ENCODE peak calls at places on chromosome 22, in seven cellular contexts. One of them, this sample, is unnamed.

GRCh38 chr22:35589071-35589735 is 27.9 kb downstream of the MB start:
- DNase-seq in substantia nigra: no peak
- DNase-seq in AG10803: peak
- DNase-seq in CD8-positive, alpha-beta T cell: no peak
- DNase-seq in cardiac muscle cell: no peak
- DNase-seq in activated CD8-positive, alpha-beta memory T cell treated with anti-CD3 and anti-CD28 coated beads, Interleukin-2, amount 50 U/mL, for 48 hours: no peak
- DNase-seq in NCI-H1105 treated with DMSO at 0.1 percent for 48 hours: no peak
- DNase-seq in this sample: peak

GRCh38 chr22:43313497-43314474 is 29.4 kb downstream of the SCUBE1 start:
- DNase-seq in CD8-positive, alpha-beta T cell: no peak
- DNase-seq in activated CD8-positive, alpha-beta memory T cell treated with anti-CD3 and anti-CD28 coated beads, Interleukin-2, amount 50 U/mL, for 48 hours: no peak
- DNase-seq in NCI-H1105 treated with DMSO at 0.1 percent for 48 hours: no peak
- DNase-seq in substantia nigra: no peak
- DNase-seq in AG10803: peak
- DNase-seq in cardiac muscle cell: peak
- DNase-seq in this sample: no peak

GRCh38 chr22:47695176-47695575 is 932.7 kb downstream of the TBC1D22A start:
- DNase-seq in CD8-positive, alpha-beta T cell: no peak
- DNase-seq in activated CD8-positive, alpha-beta memory T cell treated with anti-CD3 and anti-CD28 coated beads, Interleukin-2, amount 50 U/mL, for 48 hours: no peak
- DNase-seq in cardiac muscle cell: no peak
- DNase-seq in NCI-H1105 treated with DMSO at 0.1 percent for 48 hours: no peak
- DNase-seq in substantia nigra: no peak
- DNase-seq in AG10803: no peak
- DNase-seq in this sample: no peak

GRCh38 chr22:30636226-30637077 is 871 bp downstream of the SLC35E4 start:
- DNase-seq in CD8-positive, alpha-beta T cell: no peak
- DNase-seq in cardiac muscle cell: no peak
- DNase-seq in NCI-H1105 treated with DMSO at 0.1 percent for 48 hours: peak
- DNase-seq in activated CD8-positive, alpha-beta memory T cell treated with anti-CD3 and anti-CD28 coated beads, Interleukin-2, amount 50 U/mL, for 48 hours: peak
- DNase-seq in substantia nigra: no peak
- DNase-seq in AG10803: peak
- DNase-seq in this sample: peak

GRCh38 chr22:27420817-27421361 is 380.7 kb downstream of the MN1 start:
- DNase-seq in cardiac muscle cell: no peak
- DNase-seq in CD8-positive, alpha-beta T cell: no peak
- DNase-seq in AG10803: peak
- DNase-seq in activated CD8-positive, alpha-beta memory T cell treated with anti-CD3 and anti-CD28 coated beads, Interleukin-2, amount 50 U/mL, for 48 hours: no peak
- DNase-seq in NCI-H1105 treated with DMSO at 0.1 percent for 48 hours: peak
- DNase-seq in substantia nigra: peak
- DNase-seq in this sample: peak

GRCh38 chr22:42754658-42755057 is 34.0 kb upstream of the A4GALT start:
- DNase-seq in activated CD8-positive, alpha-beta memory T cell treated with anti-CD3 and anti-CD28 coated beads, Interleukin-2, amount 50 U/mL, for 48 hours: no peak
- DNase-seq in AG10803: peak
- DNase-seq in cardiac muscle cell: peak
- DNase-seq in CD8-positive, alpha-beta T cell: no peak
- DNase-seq in NCI-H1105 treated with DMSO at 0.1 percent for 48 hours: no peak
- DNase-seq in substantia nigra: no peak
- DNase-seq in this sample: peak

GRCh38 chr22:19875061-19875530 is 20.4 kb upstream of the GNB1L start:
- DNase-seq in NCI-H1105 treated with DMSO at 0.1 percent for 48 hours: no peak
- DNase-seq in AG10803: no peak
- DNase-seq in CD8-positive, alpha-beta T cell: no peak
- DNase-seq in activated CD8-positive, alpha-beta memory T cell treated with anti-CD3 and anti-CD28 coated beads, Interleukin-2, amount 50 U/mL, for 48 hours: peak
- DNase-seq in cardiac muscle cell: no peak
- DNase-seq in substantia nigra: no peak
- DNase-seq in this sample: no peak

GRCh38 chr22:17870408-17870807 is 96.1 kb upstream of the BID start:
- DNase-seq in AG10803: no peak
- DNase-seq in NCI-H1105 treated with DMSO at 0.1 percent for 48 hours: no peak
- DNase-seq in cardiac muscle cell: no peak
- DNase-seq in CD8-positive, alpha-beta T cell: no peak
- DNase-seq in activated CD8-positive, alpha-beta memory T cell treated with anti-CD3 and anti-CD28 coated beads, Interleukin-2, amount 50 U/mL, for 48 hours: no peak
- DNase-seq in substantia nigra: no peak
- DNase-seq in this sample: no peak

GRCh38 chr22:19241593-19241906 is 50.0 kb downstream of the CLTCL1 start:
- DNase-seq in NCI-H1105 treated with DMSO at 0.1 percent for 48 hours: no peak
- DNase-seq in activated CD8-positive, alpha-beta memory T cell treated with anti-CD3 and anti-CD28 coated beads, Interleukin-2, amount 50 U/mL, for 48 hours: no peak
- DNase-seq in cardiac muscle cell: no peak
- DNase-seq in AG10803: no peak
- DNase-seq in CD8-positive, alpha-beta T cell: no peak
- DNase-seq in substantia nigra: no peak
- DNase-seq in this sample: no peak

GRCh38 chr22:37525073-37525745 is 6.0 kb upstream of the CARD10 start:
- DNase-seq in activated CD8-positive, alpha-beta memory T cell treated with anti-CD3 and anti-CD28 coated beads, Interleukin-2, amount 50 U/mL, for 48 hours: no peak
- DNase-seq in substantia nigra: no peak
- DNase-seq in NCI-H1105 treated with DMSO at 0.1 percent for 48 hours: no peak
- DNase-seq in cardiac muscle cell: no peak
- DNase-seq in AG10803: peak
- DNase-seq in CD8-positive, alpha-beta T cell: no peak
- DNase-seq in this sample: peak

GRCh38 chr22:44325718-44326548 is 13.2 kb upstream of the SHISAL1 start:
- DNase-seq in cardiac muscle cell: no peak
- DNase-seq in NCI-H1105 treated with DMSO at 0.1 percent for 48 hours: no peak
- DNase-seq in CD8-positive, alpha-beta T cell: no peak
- DNase-seq in AG10803: peak
- DNase-seq in activated CD8-positive, alpha-beta memory T cell treated with anti-CD3 and anti-CD28 coated beads, Interleukin-2, amount 50 U/mL, for 48 hours: no peak
- DNase-seq in substantia nigra: no peak
- DNase-seq in this sample: peak

GRCh38 chr22:47119181-47119580 is 356.7 kb downstream of the TBC1D22A start:
- DNase-seq in AG10803: peak
- DNase-seq in substantia nigra: no peak
- DNase-seq in CD8-positive, alpha-beta T cell: no peak
- DNase-seq in activated CD8-positive, alpha-beta memory T cell treated with anti-CD3 and anti-CD28 coated beads, Interleukin-2, amount 50 U/mL, for 48 hours: no peak
- DNase-seq in cardiac muscle cell: no peak
- DNase-seq in NCI-H1105 treated with DMSO at 0.1 percent for 48 hours: no peak
- DNase-seq in this sample: no peak

GRCh38 chr22:37021041-37021440 is 1.5 kb downstream of the MPST start:
- DNase-seq in substantia nigra: no peak
- DNase-seq in activated CD8-positive, alpha-beta memory T cell treated with anti-CD3 and anti-CD28 coated beads, Interleukin-2, amount 50 U/mL, for 48 hours: no peak
- DNase-seq in CD8-positive, alpha-beta T cell: no peak
- DNase-seq in NCI-H1105 treated with DMSO at 0.1 percent for 48 hours: no peak
- DNase-seq in cardiac muscle cell: no peak
- DNase-seq in AG10803: no peak
- DNase-seq in this sample: no peak

GRCh38 chr22:42330953-42331525 is 60.6 kb upstream of the TCF20 start:
- DNase-seq in NCI-H1105 treated with DMSO at 0.1 percent for 48 hours: peak
- DNase-seq in cardiac muscle cell: no peak
- DNase-seq in activated CD8-positive, alpha-beta memory T cell treated with anti-CD3 and anti-CD28 coated beads, Interleukin-2, amount 50 U/mL, for 48 hours: no peak
- DNase-seq in AG10803: no peak
- DNase-seq in substantia nigra: no peak
- DNase-seq in CD8-positive, alpha-beta T cell: no peak
- DNase-seq in this sample: peak

GRCh38 chr22:22927196-22927887 is 39.7 kb downstream of the IGLL5 start:
- DNase-seq in cardiac muscle cell: no peak
- DNase-seq in CD8-positive, alpha-beta T cell: no peak
- DNase-seq in activated CD8-positive, alpha-beta memory T cell treated with anti-CD3 and anti-CD28 coated beads, Interleukin-2, amount 50 U/mL, for 48 hours: no peak
- DNase-seq in AG10803: no peak
- DNase-seq in substantia nigra: no peak
- DNase-seq in NCI-H1105 treated with DMSO at 0.1 percent for 48 hours: no peak
- DNase-seq in this sample: no peak

GRCh38 chr22:35172452-35172851 is 84.8 kb upstream of the HMGXB4 start:
- DNase-seq in substantia nigra: no peak
- DNase-seq in NCI-H1105 treated with DMSO at 0.1 percent for 48 hours: peak
- DNase-seq in CD8-positive, alpha-beta T cell: no peak
- DNase-seq in activated CD8-positive, alpha-beta memory T cell treated with anti-CD3 and anti-CD28 coated beads, Interleukin-2, amount 50 U/mL, for 48 hours: no peak
- DNase-seq in cardiac muscle cell: no peak
- DNase-seq in AG10803: no peak
- DNase-seq in this sample: no peak

GRCh38 chr22:46047841-46048595 is 71.1 kb upstream of the WNT7B start:
- DNase-seq in activated CD8-positive, alpha-beta memory T cell treated with anti-CD3 and anti-CD28 coated beads, Interleukin-2, amount 50 U/mL, for 48 hours: peak
- DNase-seq in AG10803: peak
- DNase-seq in cardiac muscle cell: no peak
- DNase-seq in substantia nigra: no peak
- DNase-seq in CD8-positive, alpha-beta T cell: no peak
- DNase-seq in NCI-H1105 treated with DMSO at 0.1 percent for 48 hours: no peak
- DNase-seq in this sample: no peak

GRCh38 chr22:33918676-33919590 is 1.3 kb downstream of the LARGE1 start:
- DNase-seq in activated CD8-positive, alpha-beta memory T cell treated with anti-CD3 and anti-CD28 coated beads, Interleukin-2, amount 50 U/mL, for 48 hours: no peak
- DNase-seq in NCI-H1105 treated with DMSO at 0.1 percent for 48 hours: no peak
- DNase-seq in substantia nigra: no peak
- DNase-seq in AG10803: peak
- DNase-seq in CD8-positive, alpha-beta T cell: no peak
- DNase-seq in cardiac muscle cell: no peak
- DNase-seq in this sample: peak

GRCh38 chr22:32200752-32201151 is 4.1 kb downstream of the RFPL2 start:
- DNase-seq in CD8-positive, alpha-beta T cell: no peak
- DNase-seq in activated CD8-positive, alpha-beta memory T cell treated with anti-CD3 and anti-CD28 coated beads, Interleukin-2, amount 50 U/mL, for 48 hours: no peak
- DNase-seq in AG10803: no peak
- DNase-seq in NCI-H1105 treated with DMSO at 0.1 percent for 48 hours: no peak
- DNase-seq in substantia nigra: no peak
- DNase-seq in cardiac muscle cell: no peak
- DNase-seq in this sample: no peak

GRCh38 chr22:24424901-24425775 is 2.3 kb upstream of the ADORA2A start:
- DNase-seq in NCI-H1105 treated with DMSO at 0.1 percent for 48 hours: no peak
- DNase-seq in AG10803: no peak
- DNase-seq in CD8-positive, alpha-beta T cell: no peak
- DNase-seq in substantia nigra: no peak
- DNase-seq in activated CD8-positive, alpha-beta memory T cell treated with anti-CD3 and anti-CD28 coated beads, Interleukin-2, amount 50 U/mL, for 48 hours: no peak
- DNase-seq in cardiac muscle cell: no peak
- DNase-seq in this sample: no peak

GRCh38 chr22:29330753-29331152 is 15.3 kb upstream of the RASL10A start:
- DNase-seq in AG10803: peak
- DNase-seq in cardiac muscle cell: no peak
- DNase-seq in CD8-positive, alpha-beta T cell: no peak
- DNase-seq in activated CD8-positive, alpha-beta memory T cell treated with anti-CD3 and anti-CD28 coated beads, Interleukin-2, amount 50 U/mL, for 48 hours: no peak
- DNase-seq in NCI-H1105 treated with DMSO at 0.1 percent for 48 hours: no peak
- DNase-seq in substantia nigra: no peak
- DNase-seq in this sample: peak

GRCh38 chr22:46149998-46150549 is at the start of gene PPARA:
- DNase-seq in NCI-H1105 treated with DMSO at 0.1 percent for 48 hours: peak
- DNase-seq in CD8-positive, alpha-beta T cell: peak
- DNase-seq in AG10803: peak
- DNase-seq in activated CD8-positive, alpha-beta memory T cell treated with anti-CD3 and anti-CD28 coated beads, Interleukin-2, amount 50 U/mL, for 48 hours: peak
- DNase-seq in substantia nigra: peak
- DNase-seq in cardiac muscle cell: peak
- DNase-seq in this sample: peak

GRCh38 chr22:49306632-49306975 is 521.1 kb downstream of the BRD1 start:
- DNase-seq in activated CD8-positive, alpha-beta memory T cell treated with anti-CD3 and anti-CD28 coated beads, Interleukin-2, amount 50 U/mL, for 48 hours: peak
- DNase-seq in NCI-H1105 treated with DMSO at 0.1 percent for 48 hours: no peak
- DNase-seq in CD8-positive, alpha-beta T cell: no peak
- DNase-seq in cardiac muscle cell: no peak
- DNase-seq in AG10803: no peak
- DNase-seq in substantia nigra: no peak
- DNase-seq in this sample: no peak

GRCh38 chr22:24421428-24421931 is 5.9 kb upstream of the ADORA2A start:
- DNase-seq in activated CD8-positive, alpha-beta memory T cell treated with anti-CD3 and anti-CD28 coated beads, Interleukin-2, amount 50 U/mL, for 48 hours: no peak
- DNase-seq in substantia nigra: no peak
- DNase-seq in NCI-H1105 treated with DMSO at 0.1 percent for 48 hours: no peak
- DNase-seq in CD8-positive, alpha-beta T cell: no peak
- DNase-seq in cardiac muscle cell: no peak
- DNase-seq in AG10803: no peak
- DNase-seq in this sample: no peak

GRCh38 chr22:27097933-27098332 is 440.5 kb downstream of the MIAT start:
- DNase-seq in CD8-positive, alpha-beta T cell: no peak
- DNase-seq in NCI-H1105 treated with DMSO at 0.1 percent for 48 hours: no peak
- DNase-seq in substantia nigra: no peak
- DNase-seq in cardiac muscle cell: no peak
- DNase-seq in activated CD8-positive, alpha-beta memory T cell treated with anti-CD3 and anti-CD28 coated beads, Interleukin-2, amount 50 U/mL, for 48 hours: no peak
- DNase-seq in AG10803: peak
- DNase-seq in this sample: no peak

This sample was measured in foreskin fibroblast.